ENCODE peak calls at places on chromosomes 16 and 17, in five cellular contexts. One of them, this sample, is unnamed.
A peak's percentile ranks its signal among the peaks of the same experiment; 100 is the strongest.

GRCh38 chr16:22300427-22301071 is 3.3 kb downstream of the POLR3E start:
- DNase-seq in PC-3: peak; percentile 57
- DNase-seq in AG04450: peak; percentile 30
- DNase-seq in SJCRH30: peak; percentile 39
- DNase-seq in CD4-positive, alpha-beta memory T cell: peak; percentile 40
- DNase-seq in this sample: peak; percentile 48

GRCh38 chr16:84724619-84725307 is 25.0 kb downstream of the USP10 start:
- DNase-seq in AG04450: no peak
- DNase-seq in PC-3: no peak
- DNase-seq in SJCRH30: no peak
- DNase-seq in CD4-positive, alpha-beta memory T cell: no peak
- DNase-seq in this sample: no peak

GRCh38 chr17:55527520-55528118 is 16.4 kb upstream of the SMIM36 start:
- DNase-seq in SJCRH30: peak; percentile 25
- DNase-seq in CD4-positive, alpha-beta memory T cell: no peak
- DNase-seq in AG04450: peak; percentile 44
- DNase-seq in PC-3: peak; percentile 70
- DNase-seq in this sample: peak; percentile 0

GRCh38 chr16:77748426-77748825 is 26.1 kb downstream of the NUDT7 start:
- DNase-seq in AG04450: no peak
- DNase-seq in SJCRH30: no peak
- DNase-seq in PC-3: no peak
- DNase-seq in CD4-positive, alpha-beta memory T cell: no peak
- DNase-seq in this sample: no peak

GRCh38 chr17:41627316-41628072 is 3.1 kb upstream of the KRT17 start:
- DNase-seq in PC-3: no peak
- DNase-seq in CD4-positive, alpha-beta memory T cell: no peak
- DNase-seq in SJCRH30: no peak
- DNase-seq in AG04450: no peak
- DNase-seq in this sample: no peak

GRCh38 chr17:161481-161880 is 20.0 kb downstream of the DOC2B start:
- DNase-seq in AG04450: no peak
- DNase-seq in PC-3: no peak
- DNase-seq in CD4-positive, alpha-beta memory T cell: no peak
- DNase-seq in SJCRH30: no peak
- DNase-seq in this sample: no peak

GRCh38 chr17:65785109-65785508 is 223.7 kb upstream of the AXIN2 start:
- DNase-seq in SJCRH30: no peak
- DNase-seq in AG04450: peak; percentile 90
- DNase-seq in PC-3: peak; percentile 99
- DNase-seq in CD4-positive, alpha-beta memory T cell: no peak
- DNase-seq in this sample: no peak

GRCh38 chr16:49345829-49346228 is 27.8 kb upstream of the C16orf78 start:
- DNase-seq in CD4-positive, alpha-beta memory T cell: no peak
- DNase-seq in AG04450: no peak
- DNase-seq in SJCRH30: peak; percentile 36
- DNase-seq in PC-3: peak; percentile 8
- DNase-seq in this sample: no peak

GRCh38 chr17:79786930-79787643 is 9.1 kb downstream of the CBX2 start:
- DNase-seq in PC-3: no peak
- DNase-seq in CD4-positive, alpha-beta memory T cell: no peak
- DNase-seq in AG04450: no peak
- DNase-seq in SJCRH30: no peak
- DNase-seq in this sample: no peak

GRCh38 chr17:28347261-28347891 is 10.0 kb downstream of the POLDIP2 start:
- DNase-seq in SJCRH30: no peak
- DNase-seq in AG04450: peak; percentile 75
- DNase-seq in CD4-positive, alpha-beta memory T cell: no peak
- DNase-seq in PC-3: peak; percentile 92
- DNase-seq in this sample: no peak

GRCh38 chr17:81722184-81723120 is 10.4 kb downstream of the SLC25A10 start:
- DNase-seq in SJCRH30: peak; percentile 65
- DNase-seq in AG04450: no peak
- DNase-seq in CD4-positive, alpha-beta memory T cell: no peak
- DNase-seq in PC-3: peak; percentile 92
- DNase-seq in this sample: no peak

GRCh38 chr16:31216552-31217530 is at the start of gene PYDC1:
- DNase-seq in AG04450: no peak
- DNase-seq in CD4-positive, alpha-beta memory T cell: no peak
- DNase-seq in PC-3: no peak
- DNase-seq in SJCRH30: no peak
- DNase-seq in this sample: no peak

GRCh38 chr17:17088511-17089205 is 46.4 kb downstream of the MPRIP start:
- DNase-seq in PC-3: no peak
- DNase-seq in AG04450: no peak
- DNase-seq in CD4-positive, alpha-beta memory T cell: no peak
- DNase-seq in SJCRH30: no peak
- DNase-seq in this sample: no peak

GRCh38 chr17:48259710-48260291 is 152.2 kb downstream of the SNX11 start:
- DNase-seq in AG04450: no peak
- DNase-seq in PC-3: peak; percentile 87
- DNase-seq in CD4-positive, alpha-beta memory T cell: no peak
- DNase-seq in SJCRH30: no peak
- DNase-seq in this sample: no peak

GRCh38 chr17:79791354-79792123 is 5.3 kb downstream of the CBX8 start:
- DNase-seq in AG04450: no peak
- DNase-seq in CD4-positive, alpha-beta memory T cell: no peak
- DNase-seq in SJCRH30: no peak
- DNase-seq in PC-3: no peak
- DNase-seq in this sample: no peak

GRCh38 chr16:64051826-64052225 is 1070.0 kb downstream of the CDH11 start:
- DNase-seq in SJCRH30: no peak
- DNase-seq in PC-3: peak; percentile 37
- DNase-seq in CD4-positive, alpha-beta memory T cell: no peak
- DNase-seq in AG04450: no peak
- DNase-seq in this sample: no peak

GRCh38 chr16:76931186-76931585 is 259.8 kb upstream of the MON1B start:
- DNase-seq in SJCRH30: no peak
- DNase-seq in CD4-positive, alpha-beta memory T cell: no peak
- DNase-seq in PC-3: no peak
- DNase-seq in AG04450: no peak
- DNase-seq in this sample: no peak

GRCh38 chr17:70110443-70110880 is 35.4 kb downstream of the KCNJ16 start:
- DNase-seq in AG04450: peak; percentile 2
- DNase-seq in SJCRH30: no peak
- DNase-seq in CD4-positive, alpha-beta memory T cell: no peak
- DNase-seq in PC-3: no peak
- DNase-seq in this sample: no peak

GRCh38 chr17:3843935-3844516 is 2.0 kb downstream of the NCBP3 start:
- DNase-seq in SJCRH30: peak; percentile 12
- DNase-seq in PC-3: peak; percentile 63
- DNase-seq in CD4-positive, alpha-beta memory T cell: peak; percentile 36
- DNase-seq in AG04450: no peak
- DNase-seq in this sample: no peak

GRCh38 chr16:19105891-19106624 is 7.7 kb upstream of the ITPRIPL2 start:
- DNase-seq in CD4-positive, alpha-beta memory T cell: no peak
- DNase-seq in AG04450: no peak
- DNase-seq in PC-3: no peak
- DNase-seq in SJCRH30: no peak
- DNase-seq in this sample: no peak

GRCh38 chr16:89574681-89575246 is 794 bp upstream of the CPNE7 start:
- DNase-seq in SJCRH30: no peak
- DNase-seq in AG04450: no peak
- DNase-seq in PC-3: peak; percentile 69
- DNase-seq in CD4-positive, alpha-beta memory T cell: peak; percentile 54
- DNase-seq in this sample: no peak

GRCh38 chr17:80832266-80832676 is 159.4 kb upstream of the CHMP6 start:
- DNase-seq in SJCRH30: peak; percentile 90
- DNase-seq in PC-3: peak; percentile 12
- DNase-seq in AG04450: peak; percentile 36
- DNase-seq in CD4-positive, alpha-beta memory T cell: no peak
- DNase-seq in this sample: no peak

GRCh38 chr17:32807577-32807976 is 69.3 kb downstream of the MYO1D start:
- DNase-seq in PC-3: no peak
- DNase-seq in CD4-positive, alpha-beta memory T cell: no peak
- DNase-seq in SJCRH30: no peak
- DNase-seq in AG04450: no peak
- DNase-seq in this sample: no peak

GRCh38 chr17:77445908-77446535 is 305.3 kb downstream of the SEC14L1 start:
- DNase-seq in CD4-positive, alpha-beta memory T cell: peak; percentile 69
- DNase-seq in PC-3: no peak
- DNase-seq in AG04450: no peak
- DNase-seq in SJCRH30: no peak
- DNase-seq in this sample: no peak

GRCh38 chr17:77444653-77445029 is 303.9 kb downstream of the SEC14L1 start:
- DNase-seq in CD4-positive, alpha-beta memory T cell: no peak
- DNase-seq in SJCRH30: no peak
- DNase-seq in AG04450: no peak
- DNase-seq in PC-3: no peak
- DNase-seq in this sample: no peak

GRCh38 chr17:77445030-77445907 is 304.5 kb downstream of the SEC14L1 start:
- DNase-seq in PC-3: no peak
- DNase-seq in SJCRH30: no peak
- DNase-seq in CD4-positive, alpha-beta memory T cell: peak; percentile 95
- DNase-seq in AG04450: no peak
- DNase-seq in this sample: peak; percentile 86

GRCh38 chr17:77442976-77443742 is 302.4 kb downstream of the SEC14L1 start:
- DNase-seq in CD4-positive, alpha-beta memory T cell: no peak
- DNase-seq in SJCRH30: no peak
- DNase-seq in PC-3: no peak
- DNase-seq in AG04450: no peak
- DNase-seq in this sample: no peak

GRCh38 chr17:77443743-77444260 is 303.0 kb downstream of the SEC14L1 start:
- DNase-seq in CD4-positive, alpha-beta memory T cell: no peak
- DNase-seq in PC-3: no peak
- DNase-seq in AG04450: no peak
- DNase-seq in SJCRH30: no peak
- DNase-seq in this sample: no peak
- H3K27ac ChIP-seq in CD4-positive, alpha-beta memory T cell: peak overlapping the region; percentile 90
- H3K27ac ChIP-seq in PC-3: no peak overlapping the region
- H3K27ac ChIP-seq in AG04450: peak overlapping the region; percentile 92
- H3K27ac ChIP-seq in SJCRH30: no peak overlapping the region
- H3K27ac ChIP-seq in this sample: no peak overlapping the region

GRCh38 chr17:27288183-27288582 is 5.7 kb upstream of the WSB1 start:
- DNase-seq in SJCRH30: no peak
- DNase-seq in CD4-positive, alpha-beta memory T cell: no peak
- DNase-seq in AG04450: no peak
- DNase-seq in PC-3: no peak
- DNase-seq in this sample: no peak
- H3K27ac ChIP-seq in SJCRH30: no peak overlapping the region
- H3K27ac ChIP-seq in CD4-positive, alpha-beta memory T cell: no peak overlapping the region
- H3K27ac ChIP-seq in AG04450: no peak overlapping the region
- H3K27ac ChIP-seq in PC-3: no peak overlapping the region
- H3K27ac ChIP-seq in this sample: no peak overlapping the region

GRCh38 chr17:68133370-68134045 is 98.0 kb downstream of the KPNA2 start:
- DNase-seq in AG04450: no peak
- DNase-seq in PC-3: no peak
- DNase-seq in SJCRH30: no peak
- DNase-seq in CD4-positive, alpha-beta memory T cell: no peak
- DNase-seq in this sample: no peak

GRCh38 chr17:68134731-68135130 is 99.2 kb downstream of the KPNA2 start:
- DNase-seq in SJCRH30: no peak
- DNase-seq in PC-3: no peak
- DNase-seq in CD4-positive, alpha-beta memory T cell: no peak
- DNase-seq in AG04450: no peak
- DNase-seq in this sample: no peak

GRCh38 chr17:68135141-68135887 is 99.8 kb downstream of the KPNA2 start:
- DNase-seq in CD4-positive, alpha-beta memory T cell: no peak
- DNase-seq in AG04450: no peak
- DNase-seq in PC-3: no peak
- DNase-seq in SJCRH30: no peak
- DNase-seq in this sample: no peak

GRCh38 chr17:68131456-68131855 is 95.9 kb downstream of the KPNA2 start:
- DNase-seq in CD4-positive, alpha-beta memory T cell: no peak
- DNase-seq in PC-3: no peak
- DNase-seq in AG04450: no peak
- DNase-seq in SJCRH30: no peak
- DNase-seq in this sample: no peak

GRCh38 chr17:68134046-68134637 is 98.6 kb downstream of the KPNA2 start:
- DNase-seq in CD4-positive, alpha-beta memory T cell: no peak
- DNase-seq in PC-3: no peak
- DNase-seq in AG04450: no peak
- DNase-seq in SJCRH30: no peak
- DNase-seq in this sample: no peak
- H3K27ac ChIP-seq in CD4-positive, alpha-beta memory T cell: no peak overlapping the region
- H3K27ac ChIP-seq in PC-3: no peak overlapping the region
- H3K27ac ChIP-seq in AG04450: no peak overlapping the region
- H3K27ac ChIP-seq in SJCRH30: no peak overlapping the region
- H3K27ac ChIP-seq in this sample: no peak overlapping the region

GRCh38 chr17:11874756-11875155 is 122.5 kb downstream of the ZNF18 start:
- DNase-seq in PC-3: no peak
- DNase-seq in SJCRH30: no peak
- DNase-seq in CD4-positive, alpha-beta memory T cell: no peak
- DNase-seq in AG04450: no peak
- DNase-seq in this sample: no peak
- H3K27ac ChIP-seq in PC-3: no peak overlapping the region
- H3K27ac ChIP-seq in SJCRH30: no peak overlapping the region
- H3K27ac ChIP-seq in CD4-positive, alpha-beta memory T cell: no peak overlapping the region
- H3K27ac ChIP-seq in AG04450: no peak overlapping the region
- H3K27ac ChIP-seq in this sample: no peak overlapping the region

This sample was measured in substantia nigra.